ENCODE peak calls at places on chromosome 1, in four cellular contexts. One of them, this sample, is unnamed.

GRCh38 chr1:201053155-201053860 is 29.8 kb upstream of the KIF21B start:
- DNase-seq in KBM-7: no peak
- DNase-seq in non-pigmented ciliary epithelial cell: no peak
- DNase-seq in GM12865: no peak
- DNase-seq in this sample: no peak

GRCh38 chr1:15261155-15262002 is 14.4 kb downstream of the FHAD1 start:
- DNase-seq in KBM-7: peak; percentile 89
- DNase-seq in non-pigmented ciliary epithelial cell: no peak
- DNase-seq in GM12865: peak; percentile 50
- DNase-seq in this sample: peak; percentile 86

GRCh38 chr1:102942324-102942723 is 166.0 kb downstream of the COL11A1 start:
- DNase-seq in KBM-7: no peak
- DNase-seq in non-pigmented ciliary epithelial cell: no peak
- DNase-seq in GM12865: no peak
- DNase-seq in this sample: no peak

GRCh38 chr1:176601358-176601757 is 138.4 kb downstream of the PAPPA2 start:
- DNase-seq in KBM-7: no peak
- DNase-seq in non-pigmented ciliary epithelial cell: no peak
- DNase-seq in GM12865: no peak
- DNase-seq in this sample: peak; percentile 65

GRCh38 chr1:57279909-57280666 is 143.8 kb downstream of the DAB1 start:
- DNase-seq in KBM-7: no peak
- DNase-seq in non-pigmented ciliary epithelial cell: peak; percentile 23
- DNase-seq in GM12865: no peak
- DNase-seq in this sample: no peak

GRCh38 chr1:220363196-220363831 is 91.1 kb upstream of the RAB3GAP2 start:
- DNase-seq in GM12865: no peak
- DNase-seq in non-pigmented ciliary epithelial cell: no peak
- DNase-seq in KBM-7: no peak
- DNase-seq in this sample: no peak

GRCh38 chr1:236083650-236084385 is 18.9 kb upstream of the NID1 start:
- DNase-seq in non-pigmented ciliary epithelial cell: no peak
- DNase-seq in KBM-7: no peak
- DNase-seq in GM12865: peak; percentile 24
- DNase-seq in this sample: no peak

GRCh38 chr1:16167331-16168143 is 11.7 kb upstream of the EPHA2 start:
- DNase-seq in non-pigmented ciliary epithelial cell: no peak
- DNase-seq in KBM-7: no peak
- DNase-seq in GM12865: peak; percentile 57
- DNase-seq in this sample: no peak

GRCh38 chr1:43451157-43451591 is 2.6 kb downstream of the HYI start:
- DNase-seq in non-pigmented ciliary epithelial cell: no peak
- DNase-seq in GM12865: no peak
- DNase-seq in KBM-7: no peak
- DNase-seq in this sample: no peak

GRCh38 chr1:3573499-3573898 is 37.8 kb downstream of the MEGF6 start:
- DNase-seq in KBM-7: no peak
- DNase-seq in non-pigmented ciliary epithelial cell: no peak
- DNase-seq in GM12865: no peak
- DNase-seq in this sample: no peak

GRCh38 chr1:63480057-63480456 is 43.0 kb downstream of the ITGB3BP start:
- DNase-seq in non-pigmented ciliary epithelial cell: no peak
- DNase-seq in GM12865: no peak
- DNase-seq in KBM-7: no peak
- DNase-seq in this sample: no peak

This sample was measured in MV-4-11.